ENCODE peak calls at places on chromosomes 5 and 9, in five cellular contexts. Z is fibroblast of mammary gland, J is HFF-Myc, U is body of pancreas, C is right lobe of liver. T is an unnamed sample.

GRCh38 chr5:66769839-66770617 is 173.8 kb downstream of the MAST4 start:
- DNase-seq in C (no peak), J (no peak), Z (peak; percentile 8), U (no peak), T (peak; percentile 5)

GRCh38 chr5:80978772-80979317 is 18.7 kb downstream of the RASGRF2 start:
- DNase-seq in C (no peak), U (no peak), Z (no peak), J (no peak), T (no peak)

GRCh38 chr5:5350101-5350500 is 72.4 kb upstream of the ICE1 start:
- DNase-seq in U (no peak), C (no peak), Z (peak; percentile 56), J (no peak), T (peak; percentile 63)

GRCh38 chr9:96344458-96345180 is 38.9 kb downstream of the SLC35D2 start:
- DNase-seq in Z (peak; percentile 98), U (no peak), J (peak; percentile 92), C (no peak), T (peak; percentile 94)

GRCh38 chr5:93580387-93581100 is 475 bp downstream of the NR2F1-AS1 start:
- DNase-seq in J (no peak), Z (peak; percentile 56), C (no peak), U (no peak), T (peak; percentile 68)

GRCh38 chr5:135246923-135247795 is 151.9 kb downstream of the MACROH2A1 start:
- DNase-seq in C (no peak), J (peak; percentile 85), U (no peak), Z (peak; percentile 95), T (peak; percentile 93)

GRCh38 chr5:137122558-137122957 is 376.6 kb downstream of the SPOCK1 start:
- DNase-seq in Z (no peak), C (no peak), U (no peak), J (no peak), T (no peak)

GRCh38 chr5:116650544-116650943 is 75.9 kb upstream of the SEMA6A start:
- DNase-seq in Z (no peak), U (no peak), J (no peak), C (no peak), T (no peak)

GRCh38 chr5:126182901-126183695 is 240.1 kb upstream of the GRAMD2B start:
- DNase-seq in Z (no peak), U (no peak), J (no peak), C (no peak), T (no peak)

GRCh38 chr9:114902773-114903589 is 27.4 kb downstream of the TNFSF8 start:
- DNase-seq in Z (no peak), J (no peak), U (no peak), C (no peak), T (peak; percentile 31)

GRCh38 chr5:138955013-138955660 is 80.0 kb upstream of the LRRTM2 start:
- DNase-seq in J (no peak), C (no peak), Z (no peak), U (peak; percentile 14), T (no peak)

GRCh38 chr5:135651156-135651555 is 72.4 kb upstream of the CXCL14 start:
- DNase-seq in Z (peak; percentile 29), C (no peak), U (no peak), J (peak; percentile 2), T (no peak)

GRCh38 chr5:75616286-75616810 is 5.1 kb downstream of the ANKDD1B start:
- DNase-seq in Z (no peak), J (no peak), U (no peak), C (no peak), T (no peak)

GRCh38 chr5:102048940-102049339 is 247.1 kb downstream of the SLCO4C1 start:
- DNase-seq in C (no peak), U (no peak), J (no peak), Z (no peak), T (no peak)

GRCh38 chr9:8734760-8735159 is 935.2 kb upstream of the DMAC1 start:
- DNase-seq in U (no peak), C (no peak), Z (no peak), J (no peak), T (no peak)

GRCh38 chr9:126386088-126386487 is 59.5 kb downstream of the MVB12B start:
- DNase-seq in C (no peak), Z (no peak), U (no peak), J (no peak), T (no peak)

GRCh38 chr9:89622933-89623861 is 18.4 kb downstream of the GADD45G start:
- DNase-seq in C (no peak), U (peak; percentile 56), J (no peak), Z (no peak), T (no peak)

GRCh38 chr9:84212224-84212623 is 128.3 kb downstream of the SLC28A3 start:
- DNase-seq in Z (no peak), J (no peak), U (no peak), C (no peak), T (no peak)

GRCh38 chr9:4596165-4596922 is 65.8 kb upstream of the PLPP6 start:
- DNase-seq in C (peak; percentile 48), Z (peak; percentile 43), U (no peak), J (no peak), T (peak; percentile 12)

GRCh38 chr9:120221844-120222243 is 358.1 kb downstream of the CDK5RAP2 start:
- DNase-seq in U (no peak), J (no peak), C (no peak), Z (no peak), T (no peak)

GRCh38 chr9:37062331-37062730 is 28.3 kb upstream of the PAX5 start:
- DNase-seq in Z (no peak), J (no peak), U (no peak), C (no peak), T (no peak)

GRCh38 chr9:121725008-121725795 is 73.8 kb downstream of the DAB2IP start:
- DNase-seq in U (peak; percentile 88), C (peak; percentile 70), J (peak; percentile 98), Z (peak; percentile 99), T (peak; percentile 92)

GRCh38 chr5:171750316-171750788 is 35.3 kb upstream of the SMIM23 start:
- DNase-seq in C (peak; percentile 29), U (no peak), J (no peak), Z (peak; percentile 59), T (no peak)

GRCh38 chr5:73093943-73094342 is 26.4 kb upstream of the TMEM171 start:
- DNase-seq in U (no peak), Z (peak; percentile 76), C (no peak), J (peak; percentile 11), T (peak; percentile 67)

GRCh38 chr5:154196955-154197652 is 6.6 kb downstream of the GALNT10 start:
- DNase-seq in J (no peak), Z (peak; percentile 70), C (no peak), U (no peak), T (peak; percentile 53)

GRCh38 chr9:84170521-84171141 is 169.9 kb downstream of the SLC28A3 start:
- DNase-seq in U (peak; percentile 72), J (peak; percentile 95), Z (peak; percentile 94), C (peak; percentile 24), T (peak; percentile 96)

GRCh38 chr5:72441861-72442540 is 65.2 kb downstream of the ZNF366 start:
- DNase-seq in C (no peak), U (no peak), J (peak; percentile 83), Z (peak; percentile 98), T (peak; percentile 94)

GRCh38 chr9:14400658-14400995 is 86.7 kb upstream of the NFIB start:
- DNase-seq in J (peak; percentile 20), Z (peak; percentile 95), C (no peak), U (peak; percentile 12), T (peak; percentile 82)
- TF ChIP-seq CTCF in J (peak; percentile 34), Z (peak; percentile 69), C (peak; percentile 24), U (peak; percentile 44), T (peak; percentile 52)

GRCh38 chr5:170403675-170404074 is 14.5 kb upstream of the KCNMB1 start:
- DNase-seq in J (no peak), U (no peak), Z (no peak), C (no peak), T (no peak)
- TF ChIP-seq CTCF in J (no peak), U (no peak), Z (no peak), C (no peak), T (no peak)

GRCh38 chr5:156824800-156825199 is 25.3 kb upstream of the PPP1R2B start:
- DNase-seq in Z (peak; percentile 59), U (no peak), J (peak; percentile 29), C (no peak), T (peak; percentile 3)
- TF ChIP-seq CTCF in Z (peak; percentile 54), U (peak; percentile 55), J (peak; percentile 38), C (peak; percentile 43), T (peak; percentile 14)

DNA sequence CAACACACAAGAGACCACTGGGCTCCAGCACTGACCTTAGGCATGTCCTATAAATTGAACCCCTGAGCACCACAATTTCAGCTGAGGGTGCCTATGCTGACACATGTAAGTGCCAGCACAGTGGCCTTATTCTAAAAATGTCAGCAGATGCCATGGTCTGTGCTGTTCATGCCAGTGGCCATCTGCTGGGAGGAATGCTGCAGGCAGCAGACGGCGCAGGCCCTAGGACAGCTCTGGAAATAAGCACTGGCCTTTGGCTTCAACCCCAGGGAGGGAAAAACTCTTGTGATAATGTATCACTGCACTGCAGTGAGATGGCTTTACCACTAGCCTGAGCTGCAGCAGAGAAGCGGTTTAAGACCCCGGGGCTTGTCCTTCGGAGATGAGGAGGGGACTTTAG is 98.5 kb downstream of the SYK start:
- DNase-seq in J (no peak), U (no peak), C (no peak), Z (no peak), T (no peak)
- TF ChIP-seq CTCF in J (no peak), U (no peak), C (no peak), Z (no peak), T (no peak)

GRCh38 chr9:133901184-133901835 is 90.8 kb downstream of the VAV2 start:
- DNase-seq in U (no peak), Z (no peak), C (no peak), J (no peak), T (no peak)
- TF ChIP-seq CTCF in U (no peak), Z (no peak), C (no peak), J (no peak), T (no peak)

GRCh38 chr9:133542002-133542401 is 7.5 kb downstream of the ADAMTSL2 start:
- DNase-seq in Z (no peak), C (no peak), U (no peak), J (no peak), T (no peak)

GRCh38 chr9:133539434-133539833 is 4.9 kb downstream of the ADAMTSL2 start:
- DNase-seq in C (peak; percentile 52), J (no peak), Z (no peak), U (no peak), T (no peak)

GRCh38 chr9:133538176-133538575 is 3.7 kb downstream of the ADAMTSL2 start:
- DNase-seq in J (no peak), Z (no peak), U (no peak), C (no peak), T (no peak)

GRCh38 chr9:133538851-133539250 is 4.3 kb downstream of the ADAMTSL2 start:
- DNase-seq in U (no peak), C (no peak), J (no peak), Z (no peak), T (no peak)

GRCh38 chr9:133540336-133541025 is 6.0 kb downstream of the ADAMTSL2 start:
- DNase-seq in J (no peak), U (no peak), Z (no peak), C (no peak), T (no peak)
- TF ChIP-seq CTCF in J (no peak), U (no peak), Z (no peak), C (no peak), T (no peak)